ENCODE peak calls at places on chromosomes 4 and X, in four cellular contexts. One of them, this sample, is unnamed.

GRCh38 chr4:54091637-54092404 is 8.1 kb upstream of the GSX2 start:
- DNase-seq in transverse colon: peak; percentile 82
- DNase-seq in fibroblast of lung: peak; percentile 62
- DNase-seq in PC-3: peak; percentile 73
- DNase-seq in this sample: no peak

GRCh38 chr4:100981447-100982204 is 365.7 kb downstream of the PPP3CA start:
- DNase-seq in transverse colon: no peak
- DNase-seq in fibroblast of lung: peak; percentile 81
- DNase-seq in PC-3: no peak
- DNase-seq in this sample: no peak

GRCh38 chrX:129000018-129000417 is 523.3 kb downstream of the SMARCA1 start:
- DNase-seq in transverse colon: no peak
- DNase-seq in fibroblast of lung: no peak
- DNase-seq in PC-3: no peak
- DNase-seq in this sample: no peak

GRCh38 chr4:84031401-84031800 is 467.7 kb downstream of the NKX6-1 start:
- DNase-seq in transverse colon: no peak
- DNase-seq in fibroblast of lung: no peak
- DNase-seq in PC-3: no peak
- DNase-seq in this sample: no peak

GRCh38 chr4:30821891-30822612 is 101.9 kb downstream of the PCDH7 start:
- DNase-seq in transverse colon: no peak
- DNase-seq in fibroblast of lung: peak; percentile 96
- DNase-seq in PC-3: peak; percentile 19
- DNase-seq in this sample: no peak

GRCh38 chr4:124097447-124097846 is 615.1 kb downstream of the ANKRD50 start:
- DNase-seq in transverse colon: no peak
- DNase-seq in fibroblast of lung: no peak
- DNase-seq in PC-3: no peak
- DNase-seq in this sample: no peak

GRCh38 chr4:92433272-92433758 is 129.5 kb downstream of the GRID2 start:
- DNase-seq in transverse colon: no peak
- DNase-seq in fibroblast of lung: no peak
- DNase-seq in PC-3: no peak
- DNase-seq in this sample: no peak

GRCh38 chr4:154332681-154333421 is 158.7 kb downstream of the DCHS2 start:
- DNase-seq in transverse colon: peak; percentile 24
- DNase-seq in fibroblast of lung: peak; percentile 0
- DNase-seq in PC-3: no peak
- DNase-seq in this sample: no peak

GRCh38 chrX:99394450-99394849 is 1015.6 kb downstream of the PCDH19 start:
- DNase-seq in transverse colon: no peak
- DNase-seq in fibroblast of lung: no peak
- DNase-seq in PC-3: no peak
- DNase-seq in this sample: no peak

GRCh38 chrX:72306085-72306801 is 529 bp upstream of the CITED1 start:
- DNase-seq in transverse colon: no peak
- DNase-seq in fibroblast of lung: peak; percentile 6
- DNase-seq in PC-3: peak; percentile 22
- DNase-seq in this sample: no peak

GRCh38 chr4:36198068-36198808 is 46.1 kb downstream of the ARAP2 start:
- DNase-seq in transverse colon: no peak
- DNase-seq in fibroblast of lung: no peak
- DNase-seq in PC-3: no peak
- DNase-seq in this sample: no peak

GRCh38 chrX:40688976-40689375 is 41.6 kb upstream of the CXorf38 start:
- DNase-seq in transverse colon: no peak
- DNase-seq in fibroblast of lung: no peak
- DNase-seq in PC-3: no peak
- DNase-seq in this sample: no peak

GRCh38 chr4:3676196-3676595 is 90.0 kb upstream of the ADRA2C start:
- DNase-seq in transverse colon: no peak
- DNase-seq in fibroblast of lung: no peak
- DNase-seq in PC-3: no peak
- DNase-seq in this sample: no peak

GRCh38 chr4:176433983-176434382 is 114.2 kb downstream of the SPCS3 start:
- DNase-seq in transverse colon: no peak
- DNase-seq in fibroblast of lung: peak; percentile 59
- DNase-seq in PC-3: no peak
- DNase-seq in this sample: no peak
- TF ChIP-seq CTCF in transverse colon: no peak
- TF ChIP-seq CTCF in fibroblast of lung: no peak
- TF ChIP-seq CTCF in PC-3: no peak
- TF ChIP-seq CTCF in this sample: no peak

GRCh38 chrX:73852022-73852421 is 289.0 kb downstream of the CHIC1 start:
- DNase-seq in transverse colon: no peak
- DNase-seq in fibroblast of lung: no peak
- DNase-seq in PC-3: no peak
- DNase-seq in this sample: no peak

GRCh38 chrX:73851014-73852009 is 288.3 kb downstream of the CHIC1 start:
- DNase-seq in transverse colon: peak; percentile 90
- DNase-seq in fibroblast of lung: peak; percentile 95
- DNase-seq in PC-3: no peak
- DNase-seq in this sample: no peak

GRCh38 chrX:73847991-73848390 is 285.0 kb downstream of the CHIC1 start:
- DNase-seq in transverse colon: no peak
- DNase-seq in fibroblast of lung: no peak
- DNase-seq in PC-3: no peak
- DNase-seq in this sample: no peak

GRCh38 chrX:73849054-73849453 is 286.1 kb downstream of the CHIC1 start:
- DNase-seq in transverse colon: no peak
- DNase-seq in fibroblast of lung: no peak
- DNase-seq in PC-3: no peak
- DNase-seq in this sample: no peak

GRCh38 chrX:73850124-73851013 is 287.4 kb downstream of the CHIC1 start:
- DNase-seq in transverse colon: peak; percentile 46
- DNase-seq in fibroblast of lung: peak; percentile 46
- DNase-seq in PC-3: peak; percentile 58
- DNase-seq in this sample: no peak
- TF ChIP-seq CTCF in transverse colon: no peak
- TF ChIP-seq CTCF in fibroblast of lung: peak; percentile 11
- TF ChIP-seq CTCF in PC-3: peak; percentile 54
- TF ChIP-seq CTCF in this sample: peak; percentile 25

DNA sequence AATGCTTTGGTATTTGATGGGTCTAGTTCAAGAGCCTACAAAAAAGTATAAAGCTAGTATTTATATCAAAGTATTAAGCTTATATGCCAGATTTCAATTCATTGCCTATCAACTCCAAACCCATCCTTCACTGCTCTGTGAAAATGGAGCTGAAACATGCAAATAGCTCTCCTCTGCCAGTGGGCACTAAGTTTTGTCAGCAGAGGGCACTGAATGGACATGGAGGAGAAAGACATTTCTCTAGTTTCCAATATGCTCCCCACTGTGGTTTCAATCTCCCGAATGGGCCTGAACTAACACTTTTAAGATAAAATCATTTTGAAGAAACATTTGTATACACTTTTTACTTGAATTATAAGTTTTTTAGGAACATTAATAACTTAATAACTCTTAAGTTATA is 12.4 kb downstream of the PPID start:
- DNase-seq in transverse colon: no peak
- DNase-seq in fibroblast of lung: peak; percentile 14
- DNase-seq in PC-3: peak; percentile 19
- DNase-seq in this sample: no peak
- TF ChIP-seq CTCF in transverse colon: no peak
- TF ChIP-seq CTCF in fibroblast of lung: peak; percentile 19
- TF ChIP-seq CTCF in PC-3: peak; percentile 44
- TF ChIP-seq CTCF in this sample: peak; percentile 46

GRCh38 chr4:41200486-41201017 is 13.8 kb downstream of the APBB2 start:
- DNase-seq in transverse colon: no peak
- DNase-seq in fibroblast of lung: no peak
- DNase-seq in PC-3: no peak
- DNase-seq in this sample: no peak
- TF ChIP-seq CTCF in transverse colon: no peak
- TF ChIP-seq CTCF in fibroblast of lung: no peak
- TF ChIP-seq CTCF in PC-3: no peak
- TF ChIP-seq CTCF in this sample: no peak

GRCh38 chr4:12723849-12724447 is 760.2 kb downstream of the RAB28 start:
- DNase-seq in transverse colon: no peak
- DNase-seq in fibroblast of lung: no peak
- DNase-seq in PC-3: no peak
- DNase-seq in this sample: no peak
- TF ChIP-seq CTCF in transverse colon: no peak
- TF ChIP-seq CTCF in fibroblast of lung: no peak
- TF ChIP-seq CTCF in PC-3: peak; percentile 25
- TF ChIP-seq CTCF in this sample: no peak

DNA sequence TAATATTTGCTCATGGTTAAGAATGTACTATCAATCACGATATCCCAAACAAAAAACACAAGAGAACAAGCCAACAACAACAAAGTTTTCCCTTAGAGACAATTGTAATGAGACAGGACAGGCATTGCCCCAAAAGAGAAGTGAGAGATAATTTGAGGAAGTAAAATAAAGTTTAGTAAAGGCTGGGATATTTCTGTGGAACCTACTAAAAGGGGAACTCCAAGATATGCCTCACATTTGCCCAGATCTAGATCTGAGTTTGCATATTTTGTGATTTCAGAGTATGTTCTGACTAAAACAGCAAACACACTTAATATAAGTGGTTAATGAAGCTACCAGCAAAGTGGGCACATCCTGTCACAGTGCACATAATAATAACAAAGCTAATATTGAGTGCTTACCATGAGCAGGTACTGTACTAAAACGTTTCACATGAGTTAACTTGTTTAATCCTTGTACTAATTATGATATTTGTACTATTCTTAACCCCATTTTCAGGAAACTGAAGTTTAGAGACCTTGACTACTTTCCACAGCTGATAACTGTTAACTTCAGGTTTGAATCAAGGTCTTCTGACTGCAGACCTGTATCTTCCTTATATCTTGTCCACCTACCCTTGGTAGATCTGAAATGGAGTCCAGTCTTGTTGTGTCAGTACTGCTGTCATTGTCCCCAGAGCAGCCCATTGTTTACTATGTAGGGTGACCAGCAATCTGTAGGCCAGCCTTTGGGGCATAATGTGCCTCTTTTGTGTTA is 26.0 kb upstream of the BMP2K start:
- DNase-seq in transverse colon: no peak
- DNase-seq in fibroblast of lung: no peak
- DNase-seq in PC-3: no peak
- DNase-seq in this sample: no peak
- TF ChIP-seq CTCF in transverse colon: no peak
- TF ChIP-seq CTCF in fibroblast of lung: no peak
- TF ChIP-seq CTCF in PC-3: no peak
- TF ChIP-seq CTCF in this sample: no peak